ENCODE peak calls at places on chromosomes 3 and 15, in four cellular contexts. One of them, this sample, is unnamed.

GRCh38 chr3:127483902-127484591 is 106.5 kb downstream of the TPRA1 start:
- DNase-seq in NCI-H446 treated with DMSO at 0.1 percent for 48 hours: no peak
- DNase-seq in mucosa of gallbladder: no peak
- DNase-seq in stimulated activated CD8-positive, alpha-beta memory T cell treated with anti-CD3 and anti-CD28 coated beads, Interleukin-4, amount 100 ng/mL, for 4 hours: no peak
- DNase-seq in this sample: peak

GRCh38 chr3:172061724-172062184 is 22.4 kb downstream of the FNDC3B start:
- DNase-seq in NCI-H446 treated with DMSO at 0.1 percent for 48 hours: no peak
- DNase-seq in mucosa of gallbladder: no peak
- DNase-seq in stimulated activated CD8-positive, alpha-beta memory T cell treated with anti-CD3 and anti-CD28 coated beads, Interleukin-4, amount 100 ng/mL, for 4 hours: no peak
- DNase-seq in this sample: peak

GRCh38 chr15:39468341-39468740 is 112.5 kb upstream of the THBS1 start:
- DNase-seq in NCI-H446 treated with DMSO at 0.1 percent for 48 hours: no peak
- DNase-seq in stimulated activated CD8-positive, alpha-beta memory T cell treated with anti-CD3 and anti-CD28 coated beads, Interleukin-4, amount 100 ng/mL, for 4 hours: no peak
- DNase-seq in mucosa of gallbladder: no peak
- DNase-seq in this sample: no peak

GRCh38 chr15:72998681-72999466 is 53.4 kb upstream of the NEO1 start:
- DNase-seq in NCI-H446 treated with DMSO at 0.1 percent for 48 hours: no peak
- DNase-seq in mucosa of gallbladder: no peak
- DNase-seq in stimulated activated CD8-positive, alpha-beta memory T cell treated with anti-CD3 and anti-CD28 coated beads, Interleukin-4, amount 100 ng/mL, for 4 hours: no peak
- DNase-seq in this sample: no peak

GRCh38 chr3:66133050-66133757 is 87.6 kb upstream of the SLC25A26 start:
- DNase-seq in mucosa of gallbladder: no peak
- DNase-seq in NCI-H446 treated with DMSO at 0.1 percent for 48 hours: no peak
- DNase-seq in stimulated activated CD8-positive, alpha-beta memory T cell treated with anti-CD3 and anti-CD28 coated beads, Interleukin-4, amount 100 ng/mL, for 4 hours: no peak
- DNase-seq in this sample: no peak

GRCh38 chr15:58224068-58224467 is 85.9 kb downstream of the AQP9 start:
- DNase-seq in NCI-H446 treated with DMSO at 0.1 percent for 48 hours: no peak
- DNase-seq in stimulated activated CD8-positive, alpha-beta memory T cell treated with anti-CD3 and anti-CD28 coated beads, Interleukin-4, amount 100 ng/mL, for 4 hours: no peak
- DNase-seq in mucosa of gallbladder: no peak
- DNase-seq in this sample: no peak

GRCh38 chr3:165783383-165783782 is 53.8 kb downstream of the BCHE start:
- DNase-seq in mucosa of gallbladder: no peak
- DNase-seq in NCI-H446 treated with DMSO at 0.1 percent for 48 hours: no peak
- DNase-seq in stimulated activated CD8-positive, alpha-beta memory T cell treated with anti-CD3 and anti-CD28 coated beads, Interleukin-4, amount 100 ng/mL, for 4 hours: no peak
- DNase-seq in this sample: no peak

GRCh38 chr3:73215286-73215685 is 153.8 kb downstream of the EBLN2 start:
- DNase-seq in NCI-H446 treated with DMSO at 0.1 percent for 48 hours: no peak
- DNase-seq in stimulated activated CD8-positive, alpha-beta memory T cell treated with anti-CD3 and anti-CD28 coated beads, Interleukin-4, amount 100 ng/mL, for 4 hours: no peak
- DNase-seq in mucosa of gallbladder: no peak
- DNase-seq in this sample: no peak

GRCh38 chr3:150761831-150762661 is 923 bp downstream of the SIAH2 start:
- DNase-seq in stimulated activated CD8-positive, alpha-beta memory T cell treated with anti-CD3 and anti-CD28 coated beads, Interleukin-4, amount 100 ng/mL, for 4 hours: peak
- DNase-seq in mucosa of gallbladder: peak
- DNase-seq in NCI-H446 treated with DMSO at 0.1 percent for 48 hours: peak
- DNase-seq in this sample: peak

GRCh38 chr15:90064931-90065681 is 37.2 kb downstream of the IDH2 start:
- DNase-seq in NCI-H446 treated with DMSO at 0.1 percent for 48 hours: no peak
- DNase-seq in stimulated activated CD8-positive, alpha-beta memory T cell treated with anti-CD3 and anti-CD28 coated beads, Interleukin-4, amount 100 ng/mL, for 4 hours: no peak
- DNase-seq in mucosa of gallbladder: peak
- DNase-seq in this sample: no peak

GRCh38 chr3:45608885-45609284 is 14.3 kb downstream of the LIMD1 start:
- DNase-seq in stimulated activated CD8-positive, alpha-beta memory T cell treated with anti-CD3 and anti-CD28 coated beads, Interleukin-4, amount 100 ng/mL, for 4 hours: no peak
- DNase-seq in mucosa of gallbladder: no peak
- DNase-seq in NCI-H446 treated with DMSO at 0.1 percent for 48 hours: no peak
- DNase-seq in this sample: no peak

GRCh38 chr15:94272251-94272898 is 41.0 kb downstream of the MCTP2 start:
- DNase-seq in NCI-H446 treated with DMSO at 0.1 percent for 48 hours: no peak
- DNase-seq in stimulated activated CD8-positive, alpha-beta memory T cell treated with anti-CD3 and anti-CD28 coated beads, Interleukin-4, amount 100 ng/mL, for 4 hours: no peak
- DNase-seq in mucosa of gallbladder: no peak
- DNase-seq in this sample: no peak

GRCh38 chr3:63914312-63914711 is 2.1 kb upstream of the SCAANT1 start:
- DNase-seq in stimulated activated CD8-positive, alpha-beta memory T cell treated with anti-CD3 and anti-CD28 coated beads, Interleukin-4, amount 100 ng/mL, for 4 hours: no peak
- DNase-seq in NCI-H446 treated with DMSO at 0.1 percent for 48 hours: no peak
- DNase-seq in mucosa of gallbladder: peak
- DNase-seq in this sample: no peak